ENCODE peak calls at places on chromosomes 3 and 15, in ten cellular contexts. M is pancreas; I is CD8-positive, alpha-beta T cell; E is CD4-positive, alpha-beta T cell; N is activated naive CD8-positive, alpha-beta T cell treated with anti-CD3 and anti-CD28 coated beads, Interleukin-2, amount 50 U/mL, for 24 hours; S is foreskin keratinocyte; V is Panc1; O is natural killer cell treated with Interleukin-12 subunit alpha and Interleukin-12 subunit beta and Interleukin-15 and Interleukin-18, amount 100 ng/mL, for 72 hours; U is upper lobe of right lung; G is naive thymus-derived CD4-positive, alpha-beta T cell. R is an unnamed sample.

GRCh38 chr3:94412966-94413720 is 350.3 kb downstream of the NSUN3 start:
- ATAC-seq in N (no peak), S (peak; percentile 20), V (no peak), O (no peak), I (no peak), M (no peak), E (no peak), U (no peak), G (no peak), R (no peak)

GRCh38 chr15:32998979-32999677 is 195.4 kb downstream of the FMN1 start:
- ATAC-seq in S (no peak), I (no peak), O (no peak), M (peak; percentile 17), E (no peak), U (no peak), V (no peak), G (no peak), N (no peak), R (no peak)

GRCh38 chr3:50265988-50266387 is 3.0 kb upstream of the SEMA3B start:
- ATAC-seq in V (no peak), U (no peak), N (no peak), O (no peak), M (no peak), I (no peak), S (no peak), G (no peak), E (no peak), R (no peak)

GRCh38 chr3:55405436-55405835 is 81.7 kb downstream of the WNT5A start:
- ATAC-seq in I (no peak), V (no peak), S (peak; percentile 69), E (no peak), O (no peak), G (no peak), N (no peak), U (peak; percentile 59), M (no peak), R (no peak)

GRCh38 chr15:74840851-74841760 is 1.9 kb downstream of the ULK3 start:
- ATAC-seq in N (no peak), I (no peak), S (no peak), M (no peak), U (no peak), G (no peak), E (no peak), O (no peak), V (no peak), R (no peak)

GRCh38 chr3:15367059-15367458 is 34.7 kb upstream of the SH3BP5 start:
- ATAC-seq in I (no peak), N (no peak), S (peak; percentile 33), G (no peak), V (no peak), U (no peak), E (no peak), M (no peak), O (no peak), R (no peak)

GRCh38 chr3:159796744-159797143 is 191.9 kb upstream of the IL12A start:
- ATAC-seq in G (no peak), N (peak; percentile 75), I (no peak), S (peak; percentile 89), V (no peak), E (no peak), M (peak; percentile 34), O (no peak), U (no peak), R (no peak)

GRCh38 chr3:67595424-67595823 is 59.0 kb downstream of the SUCLG2 start:
- ATAC-seq in V (no peak), U (no peak), E (no peak), N (no peak), G (no peak), M (no peak), O (no peak), I (no peak), S (no peak), R (no peak)

GRCh38 chr3:123424321-123424998 is 24.4 kb downstream of the ADCY5 start:
- ATAC-seq in V (no peak), S (no peak), M (peak; percentile 57), N (no peak), E (no peak), G (no peak), I (no peak), U (no peak), O (peak; percentile 1), R (no peak)

R was measured in stimulated activated memory B cell treated with anti-CD40 and anti-IgM and Interleukin-4, amounts not matched to agents 10 μg/mL and 1 μg/mL and 100 μg/mL, for 72 hours.